ENCODE peak calls at places on chromosomes 12 and 14, in six cellular contexts. Y is fibroblast of mammary gland; K is OCI-LY7; J is nephron progenitor cell; X is stimulated activated CD4-positive, alpha-beta T cell treated with anti-CD3 and anti-CD28 coated beads, Interleukin-1b, Interleukin-23, amount 100 ng/mL, for 1 hour; U is non-pigmented ciliary epithelial cell. L is an unnamed sample.
A peak's percentile ranks its signal among the peaks of the same experiment; 100 is the strongest.

GRCh38 chr14:105093426-105094192 is 28.4 kb upstream of the GPR132 start:
- DNase-seq in J (peak; percentile 86), X (no peak), K (no peak), U (no peak), Y (peak; percentile 49), L (peak; percentile 80)

GRCh38 chr12:19192709-19193108 is 63.2 kb downstream of the PLEKHA5 start:
- DNase-seq in X (no peak), J (no peak), Y (no peak), U (no peak), K (no peak), L (no peak)

GRCh38 chr14:61019537-61019936 is 38.5 kb downstream of the SLC38A6 start:
- DNase-seq in J (no peak), K (no peak), Y (no peak), X (no peak), U (no peak), L (no peak)

GRCh38 chr14:68894802-68895201 is 84.3 kb downstream of the ACTN1 start:
- DNase-seq in U (peak; percentile 38), K (no peak), Y (peak; percentile 81), J (no peak), X (no peak), L (no peak)

GRCh38 chr12:44377443-44378160 is 498.5 kb downstream of the NELL2 start:
- DNase-seq in K (no peak), U (no peak), J (no peak), X (no peak), Y (no peak), L (no peak)

GRCh38 chr12:116797885-116798284 is 59.8 kb downstream of the RNFT2 start:
- DNase-seq in U (no peak), J (no peak), Y (no peak), K (no peak), X (no peak), L (no peak)

GRCh38 chr14:76426161-76426696 is 50.3 kb downstream of the ESRRB start:
- DNase-seq in K (no peak), Y (no peak), X (no peak), J (no peak), U (no peak), L (no peak)

GRCh38 chr12:69435644-69436043 is 34.5 kb upstream of the FRS2 start:
- DNase-seq in Y (peak; percentile 15), X (no peak), J (no peak), U (no peak), K (no peak), L (peak; percentile 14)

GRCh38 chr12:113154351-113154973 is 4.9 kb downstream of the CFAP73 start:
- DNase-seq in J (peak; percentile 64), Y (peak; percentile 12), X (no peak), K (peak; percentile 86), U (no peak), L (peak; percentile 94)

GRCh38 chr12:124438415-124439056 is 128.9 kb downstream of the NCOR2 start:
- DNase-seq in Y (no peak), U (no peak), J (peak; percentile 44), K (peak; percentile 22), X (no peak), L (no peak)

GRCh38 chr12:130418261-130418660 is 80.6 kb downstream of the PIWIL1 start:
- DNase-seq in J (no peak), U (no peak), Y (no peak), X (no peak), K (no peak), L (no peak)

GRCh38 chr12:117035287-117035686 is 63.9 kb downstream of the TESC start:
- DNase-seq in X (no peak), K (no peak), Y (no peak), U (no peak), J (no peak), L (no peak)